ENCODE peak calls at places on chromosomes 13 and 19, in nine cellular contexts. I is astrocyte of the spinal cord, Z is testis, C is GM06990, F is thoracic aorta, Y is coronary artery, S is AG10803, U is cardiac muscle cell, T is choroid plexus epithelial cell. N is an unnamed sample.
A peak's percentile ranks its signal among the peaks of the same experiment; 100 is the strongest.

GRCh38 chr19:11279505-11280236 is 16.3 kb upstream of the TSPAN16 start:
- DNase-seq in F (no peak), U (no peak), S (peak; percentile 16), Y (no peak), I (no peak), C (peak; percentile 58), T (no peak), Z (no peak), N (no peak)

GRCh38 chr13:110565296-110565695 is 3.8 kb upstream of the RAB20 start:
- DNase-seq in T (peak; percentile 23), I (no peak), Z (no peak), S (no peak), Y (no peak), C (no peak), F (no peak), U (no peak), N (peak; percentile 38)

GRCh38 chr19:58054792-58055482 is 4.1 kb upstream of the ZNF135 start:
- DNase-seq in I (no peak), Y (no peak), T (peak; percentile 23), C (no peak), Z (peak; percentile 67), U (peak; percentile 34), F (no peak), S (peak; percentile 6), N (no peak)

GRCh38 chr19:31166206-31166605 is 183.0 kb downstream of the TSHZ3 start:
- DNase-seq in C (no peak), Z (no peak), U (no peak), S (no peak), I (no peak), Y (no peak), T (no peak), F (no peak), N (no peak)

GRCh38 chr19:30381366-30381765 is 9.2 kb downstream of the ZNF536 start:
- DNase-seq in S (no peak), Y (no peak), T (no peak), C (no peak), U (no peak), I (no peak), Z (no peak), F (no peak), N (no peak)

GRCh38 chr19:33906578-33907335 is 110.1 kb downstream of the KCTD15 start:
- DNase-seq in S (peak; percentile 5), I (peak; percentile 7), U (no peak), C (no peak), F (no peak), Y (no peak), Z (peak; percentile 16), T (peak; percentile 42), N (no peak)

GRCh38 chr13:87147076-87147475 is 524.1 kb upstream of the SLITRK5 start:
- DNase-seq in S (peak; percentile 59), Z (no peak), Y (no peak), I (peak; percentile 26), U (no peak), C (no peak), F (no peak), T (peak; percentile 46), N (no peak)

GRCh38 chr19:42032428-42032827 is 37.6 kb downstream of the GRIK5 start:
- DNase-seq in Y (no peak), T (no peak), F (no peak), I (no peak), U (no peak), Z (no peak), C (no peak), S (no peak), N (no peak)

GRCh38 chr13:98506343-98507059 is 70.4 kb downstream of the STK24 start:
- DNase-seq in I (no peak), Z (no peak), Y (no peak), T (no peak), U (no peak), F (no peak), S (no peak), C (no peak), N (no peak)

GRCh38 chr19:22628401-22628800 is 5.7 kb upstream of the ZNF492 start:
- DNase-seq in Y (no peak), Z (no peak), C (no peak), I (no peak), F (no peak), S (no peak), T (no peak), U (no peak), N (no peak)

GRCh38 chr19:4687396-4687795 is 17.3 kb upstream of the MYDGF start:
- DNase-seq in Z (no peak), F (no peak), S (no peak), C (no peak), T (no peak), U (peak; percentile 61), Y (no peak), I (no peak), N (no peak)

GRCh38 chr19:10517361-10517759 is at the start of gene S1PR5:
- DNase-seq in C (no peak), S (no peak), U (peak; percentile 38), I (no peak), Z (no peak), T (no peak), Y (no peak), F (no peak), N (no peak)

GRCh38 chr13:22915442-22916082 is 265.2 kb upstream of the SGCG start:
- DNase-seq in F (no peak), C (peak; percentile 70), S (peak; percentile 24), Y (no peak), I (peak; percentile 48), T (peak; percentile 40), Z (peak; percentile 89), U (peak; percentile 68), N (no peak)

GRCh38 chr19:56333506-56333905 is 18.9 kb upstream of the ZSCAN5A start:
- DNase-seq in Z (peak; percentile 71), T (peak; percentile 83), F (no peak), C (no peak), I (peak; percentile 47), U (peak; percentile 13), S (peak; percentile 65), Y (no peak), N (peak; percentile 29)

GRCh38 chr13:113406321-113407102 is 42.6 kb upstream of the GRTP1 start:
- DNase-seq in C (no peak), Z (no peak), F (no peak), Y (no peak), I (peak; percentile 15), S (no peak), T (no peak), U (no peak), N (no peak)

GRCh38 chr13:33125821-33126570 is 109.8 kb downstream of the KL start:
- DNase-seq in C (no peak), S (peak; percentile 97), T (peak; percentile 99), U (peak; percentile 64), F (peak; percentile 30), Z (peak; percentile 82), I (peak; percentile 94), Y (no peak), N (peak; percentile 94)

GRCh38 chr13:109273326-109273751 is 513.0 kb downstream of the IRS2 start:
- DNase-seq in I (peak; percentile 37), S (peak; percentile 36), T (peak; percentile 53), C (no peak), U (no peak), Y (no peak), Z (no peak), F (no peak), N (no peak)

GRCh38 chr19:33448159-33448516 is 73.5 kb downstream of the PEPD start:
- DNase-seq in F (no peak), Z (no peak), U (no peak), C (no peak), I (no peak), Y (no peak), S (no peak), T (no peak), N (no peak)

GRCh38 chr13:49219647-49220034 is 497 bp upstream of the MLNR start:
- DNase-seq in T (peak; percentile 15), F (no peak), I (peak; percentile 17), Y (no peak), U (no peak), S (no peak), C (no peak), Z (peak; percentile 23), N (no peak)
- H3K4me3 ChIP-seq in T (peak overlapping the region; percentile 18), F (peak overlapping the region; percentile 66), I (no peak overlapping the region), Y (peak overlapping the region; percentile 69), U (peak overlapping the region; percentile 24), S (peak overlapping the region; percentile 16), C (no peak overlapping the region), Z (no peak overlapping the region), N (no peak overlapping the region)

DNA sequence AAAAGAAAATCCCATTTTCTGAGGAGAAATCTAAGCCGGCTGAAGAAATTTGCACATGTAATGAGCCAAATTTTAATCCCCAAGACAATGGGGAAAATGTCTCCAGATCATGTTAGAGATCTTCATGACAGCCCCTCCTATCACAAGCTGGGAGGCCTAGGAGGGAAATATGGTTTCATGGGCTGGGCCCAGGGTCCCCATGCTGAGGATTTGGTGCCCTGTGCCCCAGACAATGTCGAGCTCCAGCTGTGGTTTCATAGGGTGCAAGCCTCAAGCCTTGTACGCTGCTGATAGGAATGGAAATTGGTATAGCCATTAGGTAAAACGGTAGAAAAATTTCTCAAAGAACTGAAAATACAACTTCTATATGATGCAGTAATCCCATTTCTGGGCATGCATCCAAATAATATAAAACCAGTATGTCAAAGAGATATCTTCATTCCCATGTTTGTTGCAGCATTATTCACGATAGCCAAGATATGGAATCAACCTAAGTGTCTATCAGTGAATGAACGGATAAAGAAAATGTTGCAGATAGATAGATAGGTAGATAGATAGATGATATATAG is 19.3 kb upstream of the FREM2 start:
- DNase-seq in Y (no peak), U (no peak), F (no peak), Z (no peak), I (no peak), T (peak; percentile 30), S (no peak), C (no peak), N (no peak)
- TF ChIP-seq CTCF in Y (no peak), U (no peak), F (no peak), Z (no peak), I (no peak), T (no peak), S (no peak), C (no peak), N (no peak)

GRCh38 chr13:74288361-74288911 is 154.2 kb upstream of the KLF12 start:
- DNase-seq in F (no peak), I (peak; percentile 31), U (peak; percentile 39), C (no peak), S (no peak), T (no peak), Z (no peak), Y (no peak), N (no peak)
- H3K4me3 ChIP-seq in F (peak overlapping the region; percentile 59), I (peak overlapping the region; percentile 24), U (no peak overlapping the region), C (peak overlapping the region; percentile 13), S (peak overlapping the region; percentile 12), T (peak overlapping the region; percentile 6), Z (peak overlapping the region; percentile 21), Y (peak overlapping the region; percentile 55), N (peak overlapping the region; percentile 8)

DNA sequence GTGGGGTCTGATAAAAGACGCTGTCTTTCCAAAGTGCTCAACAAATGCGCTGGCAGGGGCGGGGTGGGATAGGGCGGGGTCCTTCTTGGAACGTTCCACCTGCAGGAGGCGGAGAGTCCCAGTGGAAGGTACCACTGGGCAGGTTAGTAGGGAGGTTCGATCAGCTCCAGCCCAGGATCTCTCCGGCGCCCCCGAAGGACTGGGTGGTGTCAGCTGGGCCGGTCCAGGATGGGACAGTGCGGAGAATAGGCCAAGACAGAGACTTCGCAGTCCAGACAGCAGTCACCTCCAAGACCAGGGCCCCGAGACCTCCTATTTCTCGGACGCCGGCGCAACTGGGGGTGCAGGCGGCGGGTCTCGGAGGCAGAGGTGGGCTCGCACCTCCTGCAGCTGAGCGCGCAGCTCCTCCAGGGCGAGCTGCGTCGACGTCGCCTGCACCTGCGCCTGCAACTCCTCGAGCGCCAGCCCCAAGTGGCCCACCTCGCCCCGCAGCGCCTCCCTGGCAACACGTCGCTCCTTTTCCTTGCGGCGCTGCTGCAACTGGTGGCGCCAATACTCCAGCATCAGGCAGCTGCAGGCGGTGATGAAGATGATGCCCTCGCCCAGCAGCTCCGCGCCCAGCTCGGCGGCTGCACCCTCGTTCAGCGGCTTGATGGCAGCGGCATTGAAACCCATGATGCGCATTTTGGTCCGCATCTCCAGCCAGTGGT is 21.6 kb downstream of the VASP start:
- DNase-seq in C (peak; percentile 44), U (peak; percentile 60), F (no peak), T (peak; percentile 51), I (peak; percentile 43), Y (no peak), Z (peak; percentile 48), S (no peak), N (no peak)
- TF ChIP-seq CTCF in C (no peak), U (no peak), F (no peak), T (no peak), I (no peak), Y (no peak), Z (no peak), S (no peak), N (no peak)

N was measured in HFF-Myc.